ENCODE peak calls at places on chromosomes 2 and 18, in five cellular contexts. A is NCI-H460; U is WTC11; X is activated CD4-positive, alpha-beta T cell treated with anti-CD3 and anti-CD28 coated beads for 48 hours; V is neural crest cell. D is an unnamed sample.

GRCh38 chr2:10982931-10983701 is 71.4 kb downstream of the KCNF1 start:
- DNase-seq in V (no peak), A (no peak), X (no peak), U (no peak), D (no peak)

GRCh38 chr2:134197445-134197844 is 56.4 kb upstream of the MGAT5 start:
- DNase-seq in X (no peak), A (no peak), V (no peak), U (no peak), D (no peak)

GRCh38 chr2:146489386-146489785 is 1355.4 kb upstream of the ACVR2A start:
- DNase-seq in X (no peak), A (no peak), U (no peak), V (no peak), D (no peak)

GRCh38 chr2:1233280-1233679 is 180.0 kb upstream of the TPO start:
- DNase-seq in A (no peak), X (no peak), U (no peak), V (no peak), D (no peak)

GRCh38 chr2:69385443-69386151 is 1.4 kb downstream of the GFPT1 start:
- DNase-seq in X (no peak), V (no peak), A (peak; percentile 92), U (no peak), D (no peak)

GRCh38 chr2:203759692-203760365 is 53.4 kb downstream of the CD28 start:
- DNase-seq in X (no peak), V (no peak), A (no peak), U (no peak), D (no peak)

GRCh38 chr2:121974919-121975654 is 219.6 kb downstream of the TSN start:
- DNase-seq in V (peak; percentile 54), X (peak; percentile 39), A (peak; percentile 96), U (peak; percentile 58), D (peak; percentile 52)

GRCh38 chr2:157194097-157194688 is 63.3 kb upstream of the GALNT5 start:
- DNase-seq in U (no peak), A (peak; percentile 66), X (peak; percentile 15), V (peak; percentile 9), D (no peak)

GRCh38 chr18:74631242-74632087 is 33.8 kb downstream of the ZNF407 start:
- DNase-seq in X (no peak), U (no peak), V (no peak), A (no peak), D (no peak)

GRCh38 chr2:56108806-56109205 is 75.0 kb upstream of the CCDC85A start:
- DNase-seq in U (peak; percentile 24), V (no peak), X (no peak), A (no peak), D (no peak)

GRCh38 chr2:176699098-176699497 is 429.9 kb downstream of the MTX2 start:
- DNase-seq in X (no peak), U (no peak), A (no peak), V (no peak), D (no peak)

GRCh38 chr18:2515408-2515807 is 55.9 kb downstream of the METTL4 start:
- DNase-seq in V (no peak), U (no peak), A (peak; percentile 44), X (no peak), D (no peak)

GRCh38 chr2:101520246-101520645 is 45.3 kb upstream of the RFX8 start:
- DNase-seq in A (no peak), U (no peak), V (no peak), X (no peak), D (no peak)

GRCh38 chr2:238124488-238125126 is 13.9 kb upstream of the KLHL30 start:
- DNase-seq in V (no peak), A (no peak), X (no peak), U (no peak), D (no peak)

GRCh38 chr2:172106128-172106961 is 3.6 kb upstream of the DLX2 start:
- DNase-seq in V (peak; percentile 62), A (peak; percentile 41), U (peak; percentile 73), X (peak; percentile 60), D (peak; percentile 70)

GRCh38 chr2:117967981-117968723 is 45.7 kb downstream of the CCDC93 start:
- DNase-seq in U (no peak), X (no peak), A (no peak), V (no peak), D (no peak)

GRCh38 chr2:45992021-45992745 is 305.0 kb upstream of the EPAS1 start:
- DNase-seq in U (no peak), X (no peak), A (peak; percentile 76), V (no peak), D (no peak)

GRCh38 chr18:35386600-35387366 is 9.6 kb upstream of the ZNF396 start:
- DNase-seq in X (peak; percentile 69), V (peak; percentile 55), U (peak; percentile 68), A (peak; percentile 55), D (no peak)

GRCh38 chr2:30293303-30293912 is 62.1 kb downstream of the LBH start:
- DNase-seq in X (no peak), V (no peak), A (no peak), U (no peak), D (no peak)

GRCh38 chr18:79510731-79511141 is 115.0 kb downstream of the NFATC1 start:
- DNase-seq in X (no peak), A (no peak), U (no peak), V (no peak), D (no peak)

GRCh38 chr2:109110185-109110584 is 18.8 kb upstream of the SH3RF3 start:
- DNase-seq in U (no peak), V (no peak), A (no peak), X (no peak), D (no peak)

GRCh38 chr2:43217228-43218220 is 8.9 kb downstream of the ZFP36L2 start:
- DNase-seq in U (peak; percentile 85), X (no peak), A (no peak), V (no peak), D (no peak)

GRCh38 chr18:45802814-45803492 is 22.5 kb upstream of the SIGLEC15 start:
- DNase-seq in A (peak; percentile 18), X (peak; percentile 22), U (no peak), V (no peak), D (no peak)

GRCh38 chr18:79797518-79798345 is at the start of gene KCNG2:
- DNase-seq in X (peak; percentile 35), U (peak; percentile 63), A (no peak), V (peak; percentile 45), D (no peak)

GRCh38 chr18:79851981-79852380 is 54.2 kb downstream of the KCNG2 start:
- DNase-seq in X (no peak), A (no peak), V (no peak), U (no peak), D (no peak)

GRCh38 chr2:10161206-10161931 is 38.8 kb downstream of the RRM2 start:
- DNase-seq in X (no peak), U (no peak), V (no peak), A (no peak), D (no peak)

GRCh38 chr18:9365406-9365805 is 30.8 kb downstream of the TWSG1 start:
- DNase-seq in X (no peak), U (no peak), A (no peak), V (no peak), D (no peak)

GRCh38 chr2:237060518-237061312 is 25.0 kb upstream of the COPS8 start:
- DNase-seq in U (peak; percentile 61), V (peak; percentile 59), X (peak; percentile 27), A (peak; percentile 57), D (peak; percentile 37)

D was measured in 8988T.